ENCODE peak calls at places on chromosomes 4 and X, in five cellular contexts. M is fibroblast of pulmonary artery, J is left lung, H is choroid plexus epithelial cell, B is foreskin fibroblast. S is an unnamed sample.

GRCh38 chr4:172952052-172952451 is 216.6 kb upstream of the GALNT7 start:
- DNase-seq in M (no peak), H (no peak), B (no peak), J (peak), S (no peak)

GRCh38 chr4:77002721-77003120 is 53.2 kb downstream of the SEPTIN11 start:
- DNase-seq in H (no peak), M (no peak), B (no peak), J (no peak), S (no peak)

GRCh38 chrX:131816551-131817136 is 206.5 kb upstream of the STK26 start:
- DNase-seq in M (no peak), B (peak), J (no peak), H (no peak), S (peak)

GRCh38 chr4:48779095-48779997 is 733 bp downstream of the FRYL start:
- DNase-seq in J (peak), M (peak), B (peak), H (peak), S (peak)

GRCh38 chr4:184417802-184418511 is 56.4 kb downstream of the IRF2 start:
- DNase-seq in B (peak), H (peak), M (peak), J (no peak), S (peak)

GRCh38 chr4:6620296-6620695 is 20.2 kb upstream of the MRFAP1 start:
- DNase-seq in M (no peak), B (no peak), H (no peak), J (no peak), S (no peak)

GRCh38 chr4:77927991-77928925 is 65.6 kb downstream of the MRPL1 start:
- DNase-seq in H (peak), J (no peak), M (peak), B (peak), S (peak)

GRCh38 chrX:123962006-123962485 is 540 bp downstream of the STAG2 start:
- DNase-seq in J (no peak), M (peak), B (no peak), H (no peak), S (no peak)

GRCh38 chr4:106869551-106869950 is 166.6 kb downstream of the DKK2 start:
- DNase-seq in H (peak), J (no peak), B (peak), M (peak), S (no peak)

GRCh38 chr4:84814100-84814750 is 152.3 kb downstream of the WDFY3 start:
- DNase-seq in B (peak), J (no peak), H (peak), M (peak), S (peak)

GRCh38 chr4:104641427-104641826 is 146.7 kb upstream of the CXXC4 start:
- DNase-seq in M (no peak), H (no peak), B (no peak), J (no peak), S (no peak)

GRCh38 chrX:130704053-130705038 is 198.7 kb downstream of the ENOX2 start:
- DNase-seq in H (peak), J (no peak), M (peak), B (peak), S (peak)

GRCh38 chr4:145868637-145869409 is 69.8 kb downstream of the ZNF827 start:
- DNase-seq in H (peak), M (no peak), B (peak), J (no peak), S (peak)

GRCh38 chr4:175330236-175330635 is 412.1 kb downstream of the ADAM29 start:
- DNase-seq in J (no peak), B (peak), M (peak), H (peak), S (peak)

GRCh38 chr4:72207196-72207595 is 175.4 kb downstream of the NPFFR2 start:
- DNase-seq in H (no peak), J (no peak), B (no peak), M (no peak), S (no peak)

GRCh38 chr4:78951862-78952472 is 12.7 kb upstream of the PAQR3 start:
- DNase-seq in B (peak), H (peak), J (no peak), M (peak), S (peak)

GRCh38 chr4:113684534-113685091 is 76.9 kb downstream of the CAMK2D start:
- DNase-seq in J (no peak), B (peak), M (peak), H (peak), S (peak)

GRCh38 chr4:2245787-2246275 is 3.9 kb upstream of the HAUS3 start:
- DNase-seq in H (no peak), J (no peak), B (no peak), M (no peak), S (no peak)

GRCh38 chr4:123577507-123577906 is 180.9 kb downstream of the SPRY1 start:
- DNase-seq in H (no peak), M (no peak), B (no peak), J (no peak), S (no peak)

GRCh38 chrX:64204701-64205440 is 637 bp downstream of the AMER1 start:
- DNase-seq in M (peak), B (peak), J (peak), H (peak), S (peak)

GRCh38 chr4:128601992-128602695 is 207.4 kb upstream of the JADE1 start:
- DNase-seq in J (no peak), M (peak), H (peak), B (peak), S (peak)

GRCh38 chrX:20046270-20046669 is 55.4 kb upstream of the BCLAF3 start:
- DNase-seq in J (no peak), H (no peak), B (no peak), M (no peak), S (no peak)

GRCh38 chr4:123340381-123340701 is 56.3 kb upstream of the SPRY1 start:
- DNase-seq in B (peak), M (peak), J (no peak), H (peak), S (peak)

GRCh38 chrX:27598312-27598711 is 8.2 kb downstream of the DCAF8L2 start:
- DNase-seq in B (no peak), M (peak), J (no peak), H (peak), S (peak)

GRCh38 chrX:27622883-27623282 is 32.7 kb downstream of the DCAF8L2 start:
- DNase-seq in H (no peak), B (no peak), J (no peak), M (no peak), S (no peak)

GRCh38 chr4:80264825-80265224 is 1.6 kb upstream of the FGF5 start:
- DNase-seq in J (no peak), B (peak), M (no peak), H (no peak), S (no peak)

GRCh38 chrX:8147216-8147615 is 23.9 kb downstream of the VCX2 start:
- DNase-seq in H (no peak), B (no peak), M (no peak), J (no peak), S (no peak)

GRCh38 chrX:129931411-129932136 is 25.6 kb downstream of the UTP14A start:
- DNase-seq in B (peak), H (peak), J (peak), M (peak), S (peak)

GRCh38 chr4:1493540-1494287 is 87.5 kb upstream of the NKX1-1 start:
- DNase-seq in J (peak), M (no peak), H (no peak), B (no peak), S (no peak)

GRCh38 chr4:98656443-98656842 is 2.0 kb downstream of the TSPAN5 start:
- DNase-seq in M (no peak), H (no peak), B (peak), J (no peak), S (no peak)
- H3K4me3 ChIP-seq in M (peak), H (peak), B (peak), J (peak), S (peak)

DNA sequence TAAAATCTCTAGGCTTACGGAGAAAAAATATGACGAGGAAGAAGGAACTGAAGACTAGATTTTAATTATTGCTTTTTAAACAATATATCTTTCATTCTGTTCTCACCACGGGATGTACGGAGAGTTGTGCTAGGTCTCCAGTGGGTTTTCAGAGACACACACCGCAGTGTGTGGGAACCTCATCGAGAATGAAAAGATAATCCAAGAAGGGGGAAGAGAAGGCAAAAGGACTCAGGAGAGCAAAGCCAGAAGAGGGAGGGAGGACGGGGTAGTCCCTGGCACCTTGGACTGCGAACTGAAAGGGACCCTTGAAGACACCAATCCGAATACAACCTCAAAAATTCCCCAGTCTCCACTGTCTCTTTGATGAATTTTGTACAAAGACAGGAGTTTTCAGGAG is 907 bp upstream of the LEF1 start:
- DNase-seq in B (no peak), H (no peak), J (no peak), M (no peak), S (no peak)
- H3K4me3 ChIP-seq in B (no peak), H (no peak), J (no peak), M (no peak), S (no peak)

GRCh38 chrX:34656467-34656841 is 631 bp downstream of the TMEM47 start:
- DNase-seq in J (peak), B (no peak), M (no peak), H (no peak), S (no peak)
- H3K4me3 ChIP-seq in J (peak), B (peak), M (peak), H (peak), S (peak)

GRCh38 chr4:41012308-41012707 is 202.0 kb downstream of the APBB2 start:
- DNase-seq in B (peak), M (peak), H (peak), J (no peak), S (peak)
- H3K4me3 ChIP-seq in B (no peak), M (no peak), H (no peak), J (no peak), S (peak)

GRCh38 chrX:16867947-16868346 is 2.2 kb downstream of the RBBP7 start:
- DNase-seq in H (no peak), M (no peak), J (no peak), B (no peak), S (no peak)
- H3K4me3 ChIP-seq in H (no peak), M (peak), J (no peak), B (peak), S (peak)

DNA sequence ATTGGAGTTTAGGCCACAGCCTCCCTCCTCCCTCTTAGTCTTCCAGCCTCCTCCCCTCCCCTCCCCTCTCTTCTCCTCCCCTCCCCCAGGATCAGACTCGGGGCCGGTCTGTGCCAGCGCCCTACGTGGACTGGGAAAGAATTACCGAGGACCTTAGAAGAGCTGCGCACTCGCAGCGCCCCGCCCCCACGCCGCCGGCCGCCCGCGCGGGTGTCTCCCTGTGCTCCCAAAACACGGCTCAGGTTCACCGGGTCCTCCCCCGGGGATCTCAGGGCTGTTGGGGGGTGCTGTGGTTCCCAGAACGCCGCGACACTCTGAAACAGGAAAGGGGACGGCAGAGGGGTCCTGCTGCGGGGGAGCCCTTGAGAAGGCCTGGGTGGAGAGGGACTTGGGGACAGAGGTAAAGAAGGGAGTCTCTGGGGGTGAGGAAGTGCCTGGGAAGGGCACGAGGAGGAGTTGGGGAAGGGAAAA is 122.2 kb upstream of the TBL1X start:
- DNase-seq in M (peak), H (peak), J (peak), B (peak), S (peak)
- H3K4me3 ChIP-seq in M (peak), H (peak), J (no peak), B (no peak), S (peak)

DNA sequence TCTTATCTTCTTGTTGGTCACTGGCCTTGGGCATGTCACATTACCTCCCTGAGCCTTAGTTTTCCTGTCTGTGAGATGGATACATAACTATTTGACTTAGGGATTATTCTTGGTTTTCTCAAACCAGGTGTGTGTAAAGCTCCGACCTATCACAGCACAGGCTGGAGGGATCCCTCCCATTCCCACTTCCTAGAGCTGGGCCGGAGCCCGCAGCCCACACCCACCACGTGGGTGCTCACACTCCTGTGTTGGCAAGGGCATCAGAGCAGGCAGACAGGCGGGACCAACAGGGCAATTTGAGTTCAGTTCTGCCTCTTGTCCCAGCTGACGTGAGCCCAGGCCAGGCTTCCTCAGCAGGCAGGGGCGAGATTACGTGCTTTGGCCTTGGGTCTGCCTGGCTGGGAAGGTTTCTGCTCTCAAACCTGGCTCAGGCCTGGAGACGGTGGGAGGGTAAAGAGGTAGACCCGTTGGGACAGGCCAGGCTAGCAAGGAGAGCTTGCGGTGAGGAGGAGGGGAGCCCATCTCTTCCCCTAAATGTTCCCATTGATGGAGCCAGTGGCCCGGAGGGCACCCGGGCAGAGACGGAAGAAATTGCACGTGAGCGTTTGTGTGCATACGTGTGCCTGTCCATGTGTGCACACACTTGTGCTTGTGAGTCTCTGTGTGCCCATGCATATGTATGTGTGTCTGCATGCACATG is 734 bp upstream of the SH3TC1 start:
- DNase-seq in J (peak), B (no peak), H (no peak), M (no peak), S (no peak)
- H3K4me3 ChIP-seq in J (peak), B (no peak), H (peak), M (no peak), S (no peak)

GRCh38 chr4:135144498-135144897 is 942.9 kb upstream of the PABPC4L start:
- DNase-seq in J (no peak), B (no peak), H (no peak), M (no peak), S (no peak)
- H3K4me3 ChIP-seq in J (no peak), B (no peak), H (no peak), M (no peak), S (no peak)

GRCh38 chrX:12446342-12447075 is 308.2 kb downstream of the FRMPD4 start:
- DNase-seq in H (no peak), M (peak), J (no peak), B (peak), S (peak)
- H3K4me3 ChIP-seq in H (no peak), M (no peak), J (no peak), B (no peak), S (no peak)

GRCh38 chr4:8435656-8436121 is 4.8 kb downstream of the ACOX3 start:
- DNase-seq in J (no peak), M (peak), B (no peak), H (peak), S (peak)
- H3K4me3 ChIP-seq in J (peak), M (peak), B (peak), H (peak), S (peak)

S was measured in fibroblast of the aortic adventitia.